ENCODE peak calls at places on chromosomes 3 and 15, in four cellular contexts. One of them, this sample, is unnamed.

GRCh38 chr3:184914628-184915027 is 102.7 kb downstream of the VPS8 start:
- DNase-seq in NCI-H524: no peak
- DNase-seq in EL: peak; percentile 44
- DNase-seq in bronchial epithelial cell: no peak
- DNase-seq in this sample: no peak

GRCh38 chr15:70344666-70345065 is 246.9 kb upstream of the TLE3 start:
- DNase-seq in NCI-H524: peak; percentile 89
- DNase-seq in EL: no peak
- DNase-seq in bronchial epithelial cell: no peak
- DNase-seq in this sample: peak; percentile 97

GRCh38 chr15:80777137-80777536 is 2.0 kb upstream of the CEMIP start:
- DNase-seq in NCI-H524: no peak
- DNase-seq in EL: peak; percentile 38
- DNase-seq in bronchial epithelial cell: peak; percentile 86
- DNase-seq in this sample: no peak

GRCh38 chr15:62059108-62059817 is 984 bp downstream of the VPS13C start:
- DNase-seq in NCI-H524: peak; percentile 31
- DNase-seq in EL: peak; percentile 19
- DNase-seq in bronchial epithelial cell: peak; percentile 33
- DNase-seq in this sample: no peak

GRCh38 chr15:38603672-38604071 is 39.1 kb upstream of the RASGRP1 start:
- DNase-seq in NCI-H524: no peak
- DNase-seq in EL: no peak
- DNase-seq in bronchial epithelial cell: no peak
- DNase-seq in this sample: no peak

GRCh38 chr15:75114327-75114726 is 87.4 kb upstream of the C15orf39 start:
- DNase-seq in NCI-H524: no peak
- DNase-seq in EL: no peak
- DNase-seq in bronchial epithelial cell: no peak
- DNase-seq in this sample: no peak

GRCh38 chr3:170483485-170484262 is 65.0 kb downstream of the CLDN11 start:
- DNase-seq in NCI-H524: no peak
- DNase-seq in EL: no peak
- DNase-seq in bronchial epithelial cell: no peak
- DNase-seq in this sample: peak; percentile 33

GRCh38 chr15:60635507-60636352 is 156.8 kb upstream of the ICE2 start:
- DNase-seq in NCI-H524: no peak
- DNase-seq in EL: no peak
- DNase-seq in bronchial epithelial cell: no peak
- DNase-seq in this sample: no peak

GRCh38 chr15:51155016-51155580 is 60.4 kb upstream of the TNFAIP8L3 start:
- DNase-seq in NCI-H524: no peak
- DNase-seq in EL: no peak
- DNase-seq in bronchial epithelial cell: no peak
- DNase-seq in this sample: no peak

GRCh38 chr3:196360586-196360985 is 22.4 kb upstream of the TM4SF19 start:
- DNase-seq in NCI-H524: no peak
- DNase-seq in EL: no peak
- DNase-seq in bronchial epithelial cell: no peak
- DNase-seq in this sample: no peak

GRCh38 chr3:158909870-158910269 is 108.0 kb downstream of the MFSD1 start:
- DNase-seq in NCI-H524: no peak
- DNase-seq in EL: peak; percentile 66
- DNase-seq in bronchial epithelial cell: no peak
- DNase-seq in this sample: no peak

GRCh38 chr15:58463815-58464697 is 32.3 kb downstream of the LIPC start:
- DNase-seq in NCI-H524: no peak
- DNase-seq in EL: no peak
- DNase-seq in bronchial epithelial cell: peak; percentile 44
- DNase-seq in this sample: no peak

GRCh38 chr15:45314960-45315359 is 62.9 kb downstream of the SLC28A2 start:
- DNase-seq in NCI-H524: no peak
- DNase-seq in EL: peak; percentile 30
- DNase-seq in bronchial epithelial cell: no peak
- DNase-seq in this sample: no peak

This sample was measured in NCI-H82.